ENCODE peak calls at places on chromosomes 12 and 14, in five cellular contexts. One of them, this sample, is unnamed.

GRCh38 chr14:51000566-51000965 is 56.3 kb upstream of the PYGL start:
- DNase-seq in neural crest cell: no peak
- DNase-seq in AG09309: no peak
- DNase-seq in GM12878: no peak
- DNase-seq in mesothelial cell of epicardium: no peak
- DNase-seq in this sample: no peak

GRCh38 chr14:23627961-23628360 is 8.2 kb upstream of the DHRS2 start:
- DNase-seq in mesothelial cell of epicardium: no peak
- DNase-seq in AG09309: no peak
- DNase-seq in neural crest cell: no peak
- DNase-seq in GM12878: no peak
- DNase-seq in this sample: no peak

GRCh38 chr14:88468396-88468795 is 82.9 kb downstream of the SPATA7 start:
- DNase-seq in neural crest cell: no peak
- DNase-seq in mesothelial cell of epicardium: no peak
- DNase-seq in GM12878: no peak
- DNase-seq in AG09309: peak
- DNase-seq in this sample: peak

GRCh38 chr14:91911474-91912032 is 35.9 kb downstream of the FBLN5 start:
- DNase-seq in GM12878: peak
- DNase-seq in AG09309: no peak
- DNase-seq in mesothelial cell of epicardium: no peak
- DNase-seq in neural crest cell: peak
- DNase-seq in this sample: no peak

GRCh38 chr12:25436206-25436912 is 116.7 kb downstream of the LMNTD1 start:
- DNase-seq in mesothelial cell of epicardium: no peak
- DNase-seq in GM12878: peak
- DNase-seq in neural crest cell: peak
- DNase-seq in AG09309: peak
- DNase-seq in this sample: no peak

GRCh38 chr12:131104464-131105350 is 151.0 kb downstream of the ADGRD1 start:
- DNase-seq in mesothelial cell of epicardium: peak
- DNase-seq in neural crest cell: peak
- DNase-seq in AG09309: no peak
- DNase-seq in GM12878: no peak
- DNase-seq in this sample: no peak

GRCh38 chr12:52434096-52434733 is at the start of gene KRT75:
- DNase-seq in mesothelial cell of epicardium: no peak
- DNase-seq in neural crest cell: no peak
- DNase-seq in GM12878: no peak
- DNase-seq in AG09309: no peak
- DNase-seq in this sample: no peak

GRCh38 chr12:101929365-101930041 is 52.1 kb downstream of the DRAM1 start:
- DNase-seq in mesothelial cell of epicardium: no peak
- DNase-seq in GM12878: peak
- DNase-seq in AG09309: no peak
- DNase-seq in neural crest cell: no peak
- DNase-seq in this sample: no peak

GRCh38 chr12:121581681-121582439 is 1.0 kb upstream of the KDM2B start:
- DNase-seq in neural crest cell: no peak
- DNase-seq in mesothelial cell of epicardium: no peak
- DNase-seq in AG09309: no peak
- DNase-seq in GM12878: no peak
- DNase-seq in this sample: no peak

GRCh38 chr12:7959278-7960063 is 23.5 kb upstream of the SLC2A3 start:
- DNase-seq in AG09309: no peak
- DNase-seq in neural crest cell: no peak
- DNase-seq in mesothelial cell of epicardium: no peak
- DNase-seq in GM12878: peak
- DNase-seq in this sample: no peak

GRCh38 chr14:93926873-93927571 is at the start of gene FAM181A:
- DNase-seq in mesothelial cell of epicardium: no peak
- DNase-seq in AG09309: no peak
- DNase-seq in neural crest cell: peak
- DNase-seq in GM12878: no peak
- DNase-seq in this sample: no peak

GRCh38 chr14:88195676-88196075 is 127.4 kb downstream of the KCNK10 start:
- DNase-seq in GM12878: no peak
- DNase-seq in neural crest cell: peak
- DNase-seq in mesothelial cell of epicardium: no peak
- DNase-seq in AG09309: no peak
- DNase-seq in this sample: no peak

GRCh38 chr14:96162741-96163140 is 41.9 kb upstream of the BDKRB2 start:
- DNase-seq in mesothelial cell of epicardium: no peak
- DNase-seq in neural crest cell: no peak
- DNase-seq in GM12878: no peak
- DNase-seq in AG09309: peak
- DNase-seq in this sample: no peak

GRCh38 chr12:42963993-42964392 is 374.4 kb upstream of the PRICKLE1 start:
- DNase-seq in mesothelial cell of epicardium: no peak
- DNase-seq in GM12878: no peak
- DNase-seq in neural crest cell: no peak
- DNase-seq in AG09309: no peak
- DNase-seq in this sample: no peak

GRCh38 chr14:42002139-42002538 is 395.5 kb downstream of the LRFN5 start:
- DNase-seq in AG09309: no peak
- DNase-seq in GM12878: no peak
- DNase-seq in mesothelial cell of epicardium: no peak
- DNase-seq in neural crest cell: no peak
- DNase-seq in this sample: no peak

GRCh38 chr14:63650336-63650952 is 8.8 kb upstream of the WDR89 start:
- DNase-seq in GM12878: peak
- DNase-seq in neural crest cell: no peak
- DNase-seq in mesothelial cell of epicardium: no peak
- DNase-seq in AG09309: no peak
- DNase-seq in this sample: no peak

GRCh38 chr12:68559246-68559645 is 51.5 kb upstream of the RAP1B start:
- DNase-seq in neural crest cell: no peak
- DNase-seq in AG09309: no peak
- DNase-seq in mesothelial cell of epicardium: no peak
- DNase-seq in GM12878: no peak
- DNase-seq in this sample: no peak

GRCh38 chr12:76123301-76124212 is 39.1 kb upstream of the NAP1L1 start:
- DNase-seq in neural crest cell: no peak
- DNase-seq in GM12878: no peak
- DNase-seq in mesothelial cell of epicardium: no peak
- DNase-seq in AG09309: no peak
- DNase-seq in this sample: no peak

GRCh38 chr12:21940549-21940948 is 677 bp downstream of the ABCC9 start:
- DNase-seq in AG09309: no peak
- DNase-seq in neural crest cell: no peak
- DNase-seq in GM12878: no peak
- DNase-seq in mesothelial cell of epicardium: no peak
- DNase-seq in this sample: no peak

GRCh38 chr14:46988312-46988711 is 336.7 kb upstream of the RPL10L start:
- DNase-seq in neural crest cell: no peak
- DNase-seq in GM12878: no peak
- DNase-seq in mesothelial cell of epicardium: no peak
- DNase-seq in AG09309: no peak
- DNase-seq in this sample: no peak

GRCh38 chr14:94548999-94549985 is 11.9 kb upstream of the SERPINA4 start:
- DNase-seq in neural crest cell: peak
- DNase-seq in GM12878: no peak
- DNase-seq in mesothelial cell of epicardium: peak
- DNase-seq in AG09309: no peak
- DNase-seq in this sample: no peak

GRCh38 chr12:12007001-12007712 is 63.6 kb upstream of the BCL2L14 start:
- DNase-seq in mesothelial cell of epicardium: no peak
- DNase-seq in neural crest cell: no peak
- DNase-seq in GM12878: peak
- DNase-seq in AG09309: no peak
- DNase-seq in this sample: no peak

GRCh38 chr12:53147653-53148052 is 32.9 kb upstream of the ZNF740 start:
- DNase-seq in mesothelial cell of epicardium: no peak
- DNase-seq in neural crest cell: no peak
- DNase-seq in AG09309: no peak
- DNase-seq in GM12878: no peak
- DNase-seq in this sample: no peak

GRCh38 chr14:99274346-99275221 is 2.6 kb upstream of the BCL11B start:
- DNase-seq in neural crest cell: peak
- DNase-seq in mesothelial cell of epicardium: peak
- DNase-seq in GM12878: no peak
- DNase-seq in AG09309: peak
- DNase-seq in this sample: no peak

GRCh38 chr12:67681145-67681778 is 32.7 kb downstream of the DYRK2 start:
- DNase-seq in GM12878: no peak
- DNase-seq in AG09309: peak
- DNase-seq in mesothelial cell of epicardium: no peak
- DNase-seq in neural crest cell: no peak
- DNase-seq in this sample: peak

GRCh38 chr14:95523051-95523817 is 6.8 kb upstream of the SYNE3 start:
- DNase-seq in mesothelial cell of epicardium: no peak
- DNase-seq in AG09309: no peak
- DNase-seq in neural crest cell: no peak
- DNase-seq in GM12878: no peak
- DNase-seq in this sample: no peak

GRCh38 chr12:59079029-59079428 is 158.7 kb upstream of the LRIG3 start:
- DNase-seq in GM12878: no peak
- DNase-seq in AG09309: no peak
- DNase-seq in neural crest cell: no peak
- DNase-seq in mesothelial cell of epicardium: no peak
- DNase-seq in this sample: no peak

GRCh38 chr12:70507442-70507841 is 129.8 kb downstream of the PTPRB start:
- DNase-seq in mesothelial cell of epicardium: no peak
- DNase-seq in GM12878: no peak
- DNase-seq in neural crest cell: no peak
- DNase-seq in AG09309: no peak
- DNase-seq in this sample: no peak

GRCh38 chr14:74591394-74591793 is 20.6 kb downstream of the LTBP2 start:
- DNase-seq in AG09309: no peak
- DNase-seq in mesothelial cell of epicardium: no peak
- DNase-seq in neural crest cell: no peak
- DNase-seq in GM12878: no peak
- DNase-seq in this sample: no peak

GRCh38 chr14:58740584-58740983 is 102.8 kb downstream of the DACT1 start:
- DNase-seq in mesothelial cell of epicardium: no peak
- DNase-seq in GM12878: no peak
- DNase-seq in AG09309: no peak
- DNase-seq in neural crest cell: no peak
- DNase-seq in this sample: no peak

GRCh38 chr14:106694638-106695393 is 1168.4 kb downstream of the TMEM121 start:
- DNase-seq in mesothelial cell of epicardium: no peak
- DNase-seq in neural crest cell: no peak
- DNase-seq in GM12878: no peak
- DNase-seq in AG09309: no peak
- DNase-seq in this sample: no peak

GRCh38 chr12:74539261-74539660 is 1.6 kb downstream of the ATXN7L3B start:
- DNase-seq in neural crest cell: no peak
- DNase-seq in AG09309: no peak
- DNase-seq in GM12878: no peak
- DNase-seq in mesothelial cell of epicardium: no peak
- DNase-seq in this sample: no peak

GRCh38 chr12:54759751-54760150 is 94.6 kb upstream of the MUCL1 start:
- DNase-seq in mesothelial cell of epicardium: no peak
- DNase-seq in GM12878: peak
- DNase-seq in AG09309: no peak
- DNase-seq in neural crest cell: peak
- DNase-seq in this sample: peak
- TF ChIP-seq CTCF in mesothelial cell of epicardium: no peak
- TF ChIP-seq CTCF in GM12878: peak
- TF ChIP-seq CTCF in AG09309: peak
- TF ChIP-seq CTCF in neural crest cell: peak
- TF ChIP-seq CTCF in this sample: no peak

GRCh38 chr12:93149228-93149627 is 220.1 kb upstream of the EEA1 start:
- DNase-seq in neural crest cell: no peak
- DNase-seq in mesothelial cell of epicardium: no peak
- DNase-seq in AG09309: no peak
- DNase-seq in GM12878: no peak
- DNase-seq in this sample: no peak
- TF ChIP-seq CTCF in neural crest cell: no peak
- TF ChIP-seq CTCF in mesothelial cell of epicardium: no peak
- TF ChIP-seq CTCF in AG09309: no peak
- TF ChIP-seq CTCF in GM12878: no peak
- TF ChIP-seq CTCF in this sample: no peak

GRCh38 chr14:22221508-22221907 is 367.5 kb downstream of the DAD1 start:
- DNase-seq in mesothelial cell of epicardium: no peak
- DNase-seq in GM12878: no peak
- DNase-seq in neural crest cell: no peak
- DNase-seq in AG09309: no peak
- DNase-seq in this sample: no peak
- TF ChIP-seq CTCF in mesothelial cell of epicardium: no peak
- TF ChIP-seq CTCF in GM12878: peak
- TF ChIP-seq CTCF in neural crest cell: peak
- TF ChIP-seq CTCF in AG09309: peak
- TF ChIP-seq CTCF in this sample: peak

GRCh38 chr14:56390859-56391258 is 188.7 kb upstream of the TMEM260 start:
- DNase-seq in neural crest cell: no peak
- DNase-seq in GM12878: no peak
- DNase-seq in AG09309: no peak
- DNase-seq in mesothelial cell of epicardium: no peak
- DNase-seq in this sample: no peak
- TF ChIP-seq CTCF in neural crest cell: no peak
- TF ChIP-seq CTCF in GM12878: no peak
- TF ChIP-seq CTCF in AG09309: no peak
- TF ChIP-seq CTCF in mesothelial cell of epicardium: no peak
- TF ChIP-seq CTCF in this sample: no peak

GRCh38 chr12:60689137-60689536 is 1093.3 kb downstream of the SLC16A7 start:
- DNase-seq in mesothelial cell of epicardium: no peak
- DNase-seq in neural crest cell: no peak
- DNase-seq in GM12878: no peak
- DNase-seq in AG09309: no peak
- DNase-seq in this sample: no peak
- TF ChIP-seq CTCF in mesothelial cell of epicardium: no peak
- TF ChIP-seq CTCF in neural crest cell: no peak
- TF ChIP-seq CTCF in GM12878: no peak
- TF ChIP-seq CTCF in AG09309: no peak
- TF ChIP-seq CTCF in this sample: no peak

This sample was measured in AG04449.